ENCODE peak calls at places on chromosomes 1 and 21, in six cellular contexts. V is iris pigment epithelial cell; P is pancreas; W is EH; T is stimulated activated CD4-positive, alpha-beta T cell treated with anti-CD3 and anti-CD28 coated beads, Interleukin-4, amount 100 ng/mL, for 1 hour; D is NCI-H226. K is an unnamed sample.

GRCh38 chr1:239987103-239987745 is 104.5 kb upstream of the FMN2 start:
- DNase-seq in P (peak), W (peak), T (no peak), D (no peak), V (peak), K (peak)

GRCh38 chr1:77126309-77126708 is 92.9 kb downstream of the PIGK start:
- DNase-seq in W (peak), D (peak), T (no peak), P (no peak), V (peak), K (no peak)

GRCh38 chr1:216758182-216758581 is 35.0 kb upstream of the ESRRG start:
- DNase-seq in D (no peak), V (no peak), T (no peak), W (no peak), P (no peak), K (no peak)

GRCh38 chr1:175192111-175192629 is 406 bp downstream of the KIAA0040 start:
- DNase-seq in V (no peak), T (peak), P (peak), D (no peak), W (peak), K (peak)

GRCh38 chr1:97384294-97384952 is 536.4 kb downstream of the DPYD start:
- DNase-seq in V (peak), D (peak), W (peak), T (no peak), P (no peak), K (no peak)

GRCh38 chr1:76260279-76260678 is 185.7 kb downstream of the ST6GALNAC3 start:
- DNase-seq in W (no peak), V (no peak), D (no peak), T (no peak), P (no peak), K (no peak)

GRCh38 chr1:230600111-230601000 is 41.9 kb upstream of the COG2 start:
- DNase-seq in V (no peak), W (no peak), P (no peak), D (no peak), T (no peak), K (no peak)

GRCh38 chr1:8873506-8874229 is 4.8 kb downstream of the ENO1 start:
- DNase-seq in W (peak), V (peak), D (peak), P (peak), T (peak), K (peak)

GRCh38 chr21:26448751-26449150 is 124.3 kb downstream of the CYYR1 start:
- DNase-seq in V (no peak), T (no peak), D (no peak), W (no peak), P (no peak), K (no peak)

GRCh38 chr1:218536311-218536710 is 191.2 kb downstream of the TGFB2 start:
- DNase-seq in P (no peak), T (no peak), D (no peak), V (no peak), W (no peak), K (no peak)

GRCh38 chr1:56564615-56565014 is 14.7 kb downstream of the PLPP3 start:
- DNase-seq in T (no peak), P (no peak), W (no peak), D (no peak), V (no peak), K (no peak)

GRCh38 chr1:247390116-247390791 is 25.7 kb upstream of the NLRP3 start:
- DNase-seq in W (peak), P (peak), V (peak), D (peak), T (peak), K (peak)

GRCh38 chr1:192538407-192539311 is 36.9 kb upstream of the RGS1 start:
- DNase-seq in W (no peak), T (no peak), P (no peak), D (no peak), V (peak), K (no peak)

GRCh38 chr1:163155606-163156005 is 47.1 kb downstream of the RGS5 start:
- DNase-seq in V (no peak), D (no peak), P (no peak), W (no peak), T (no peak), K (no peak)